ENCODE peak calls at places on chromosomes 5 and 9, in seven cellular contexts. Y is GM23338; X is right atrium auricular region; V is bronchial epithelial cell; C is uterus; N is BJ; P is CD4-positive, CD25-positive, alpha-beta regulatory T cell. K is an unnamed sample. For H3K36me3 and H3K27me3, the result is how much of the 10 kb centered on the place peaks cover.

GRCh38 chr5:29005386-29005785 is 1967.0 kb upstream of the CDH9 start:
- DNase-seq in Y (peak), X (no peak), V (no peak), C (no peak), N (no peak), P (no peak), K (no peak)

GRCh38 chr5:145500712-145501111 is 334.4 kb downstream of the PRELID2 start:
- DNase-seq in Y (no peak), X (no peak), V (no peak), C (no peak), N (no peak), P (no peak), K (no peak)

GRCh38 chr5:69042500-69042899 is 51.3 kb upstream of the SLC30A5 start:
- DNase-seq in Y (no peak), X (no peak), V (no peak), C (no peak), N (no peak), P (no peak), K (no peak)

GRCh38 chr5:80672140-80672736 is 17.5 kb upstream of the DHFR start:
- DNase-seq in Y (peak), X (peak), V (peak), C (peak), N (no peak), P (peak), K (peak)

GRCh38 chr5:81848368-81848767 is 97.5 kb upstream of the SSBP2 start:
- DNase-seq in Y (no peak), X (no peak), V (no peak), C (no peak), N (no peak), P (no peak), K (no peak)

GRCh38 chr5:164753434-164753833 is 1248.0 kb downstream of the MAT2B start:
- DNase-seq in Y (no peak), X (no peak), V (no peak), C (no peak), N (no peak), P (no peak), K (no peak)

GRCh38 chr5:179342577-179342976 is 2.7 kb downstream of the ADAMTS2 start:
- DNase-seq in Y (peak), X (no peak), V (no peak), C (peak), N (no peak), P (no peak), K (peak)

GRCh38 chr5:10724799-10725507 is 36.1 kb downstream of the DAP start:
- DNase-seq in Y (peak), X (peak), V (peak), C (peak), N (no peak), P (no peak), K (peak)

GRCh38 chr9:137428841-137429545 is 5.8 kb downstream of the NOXA1 start:
- DNase-seq in Y (no peak), X (no peak), V (no peak), C (no peak), N (no peak), P (no peak), K (peak)

GRCh38 chr9:16367605-16368424 is 502.7 kb downstream of the BNC2 start:
- DNase-seq in Y (no peak), X (peak), V (peak), C (no peak), N (peak), P (no peak), K (no peak)

GRCh38 chr5:73896117-73896516 is 270.1 kb downstream of the ARHGEF28 start:
- DNase-seq in Y (no peak), X (no peak), V (no peak), C (no peak), N (no peak), P (no peak), K (no peak)

GRCh38 chr5:314676-315487 is 6.6 kb upstream of the AHRR start:
- DNase-seq in Y (no peak), X (no peak), V (no peak), C (no peak), N (no peak), P (no peak), K (peak)

GRCh38 chr9:92770005-92770995 is 5.7 kb upstream of the BICD2 start:
- DNase-seq in Y (peak), X (no peak), V (peak), C (no peak), N (no peak), P (no peak), K (peak)

GRCh38 chr5:136810198-136810823 is 445.0 kb upstream of the TRPC7 start:
- DNase-seq in Y (no peak), X (no peak), V (peak), C (no peak), N (peak), P (no peak), K (no peak)

GRCh38 chr5:97854871-97855762 is 672.1 kb upstream of the RIOK2 start:
- DNase-seq in Y (peak), X (no peak), V (no peak), C (no peak), N (no peak), P (no peak), K (no peak)

GRCh38 chr5:37417347-37417746 is 38.2 kb downstream of the WDR70 start:
- DNase-seq in Y (no peak), X (no peak), V (no peak), C (no peak), N (no peak), P (no peak), K (no peak)

GRCh38 chr5:142327111-142327842 is 2.5 kb upstream of the SPRY4 start:
- DNase-seq in Y (peak), X (peak), V (peak), C (no peak), N (peak), P (no peak), K (no peak)

GRCh38 chr5:88677943-88678779 is 204.8 kb downstream of the MEF2C start:
- DNase-seq in Y (peak), X (no peak), V (no peak), C (no peak), N (no peak), P (no peak), K (peak)

GRCh38 chr5:15938961-15939360 is 240.6 kb downstream of the MARCHF11 start:
- DNase-seq in Y (no peak), X (no peak), V (peak), C (no peak), N (peak), P (no peak), K (no peak)

GRCh38 chr9:35687306-35687705 is 2.4 kb downstream of the TPM2 start:
- DNase-seq in Y (no peak), X (no peak), V (no peak), C (no peak), N (no peak), P (no peak), K (peak)

GRCh38 chr9:35686222-35687203 is 3.2 kb downstream of the TPM2 start:
- DNase-seq in Y (no peak), X (no peak), V (no peak), C (no peak), N (no peak), P (no peak), K (no peak)

GRCh38 chr9:35683323-35683722 is 6.4 kb downstream of the TPM2 start:
- DNase-seq in Y (no peak), X (no peak), V (no peak), C (no peak), N (no peak), P (no peak), K (no peak)

GRCh38 chr9:35684921-35685320 is 4.8 kb downstream of the TPM2 start:
- DNase-seq in Y (no peak), X (no peak), V (no peak), C (no peak), N (no peak), P (no peak), K (no peak)

DNA sequence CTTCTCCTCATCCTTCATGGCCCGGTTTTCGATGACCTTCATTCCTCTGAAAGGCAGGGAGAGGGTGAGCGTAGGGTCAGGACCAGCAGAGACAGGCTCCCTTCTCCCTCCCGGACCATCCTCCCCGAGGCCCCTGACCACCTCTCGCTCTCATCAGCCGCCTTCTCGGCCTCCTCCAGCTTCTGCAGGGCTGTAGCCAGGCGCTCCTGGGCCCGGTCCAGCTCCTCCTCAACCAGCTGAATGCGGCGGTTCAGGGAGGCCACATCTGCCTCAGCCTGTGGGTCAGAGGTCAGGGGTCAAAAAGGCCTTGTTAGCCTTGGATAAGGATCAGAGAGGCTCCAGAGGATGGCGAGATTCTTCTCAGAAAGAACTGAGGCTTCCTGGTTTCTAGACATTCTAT is 4.2 kb downstream of the TPM2 start:
- DNase-seq in Y (no peak), X (no peak), V (no peak), C (no peak), N (no peak), P (no peak), K (no peak)
- H3K36me3 ChIP-seq in Y (under half), X (under half), V (under half), C (under half), N (half or more), P (under half), K (under half)

GRCh38 chr9:133730994-133731715 is 7.0 kb downstream of the SARDH start:
- DNase-seq in Y (no peak), X (no peak), V (no peak), C (no peak), N (no peak), P (no peak), K (peak)

GRCh38 chr9:133728856-133729645 is 9.1 kb downstream of the SARDH start:
- DNase-seq in Y (no peak), X (no peak), V (no peak), C (no peak), N (no peak), P (no peak), K (no peak)

GRCh38 chr9:133727876-133728441 is 10.2 kb downstream of the SARDH start:
- DNase-seq in Y (no peak), X (no peak), V (no peak), C (peak), N (no peak), P (no peak), K (peak)

GRCh38 chr9:133731876-133732321 is 6.3 kb downstream of the SARDH start:
- DNase-seq in Y (peak), X (no peak), V (no peak), C (no peak), N (no peak), P (no peak), K (peak)

DNA sequence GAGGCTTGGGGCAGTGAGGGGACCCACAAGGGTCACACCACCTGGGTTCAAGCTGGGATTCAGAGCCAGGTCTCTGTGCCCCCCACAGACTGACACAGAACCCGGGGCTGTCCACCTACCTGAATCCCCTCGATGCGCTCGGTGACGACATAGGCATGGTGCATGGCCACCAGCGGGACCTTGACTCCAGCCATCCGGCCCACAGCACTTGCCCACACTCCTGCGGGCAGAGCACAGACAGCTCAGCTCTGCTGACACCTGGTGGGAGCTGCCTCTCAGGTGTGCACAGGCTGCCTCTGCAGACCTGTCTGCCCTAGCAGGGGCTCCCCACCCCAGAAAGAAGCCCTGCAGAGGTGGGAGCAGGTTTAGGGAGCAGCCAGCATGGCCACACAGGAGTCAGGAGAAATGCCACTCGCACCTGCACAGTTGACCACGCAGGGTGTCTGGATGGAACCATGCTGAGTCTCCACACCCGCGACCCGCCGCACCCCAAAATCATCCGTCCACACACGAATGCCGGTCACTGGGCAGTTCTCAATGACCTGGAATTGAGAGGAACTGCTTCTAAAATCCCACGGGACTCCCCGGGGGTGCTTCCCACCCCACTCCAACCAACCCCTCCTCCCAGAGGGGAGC is 8.4 kb downstream of the SARDH start:
- DNase-seq in Y (no peak), X (no peak), V (no peak), C (no peak), N (no peak), P (no peak), K (peak)
- H3K27me3 ChIP-seq in Y (under half), X (under half), V (under half), C (under half), N (under half), P (under half), K (under half)

GRCh38 chr9:36451949-36452348 is 51.9 kb upstream of the RNF38 start:
- DNase-seq in Y (no peak), X (no peak), V (no peak), C (no peak), N (no peak), P (no peak), K (no peak)

GRCh38 chr9:36456480-36457115 is 56.5 kb upstream of the RNF38 start:
- DNase-seq in Y (no peak), X (no peak), V (peak), C (no peak), N (no peak), P (no peak), K (no peak)

GRCh38 chr9:36462245-36462644 is 62.2 kb upstream of the RNF38 start:
- DNase-seq in Y (no peak), X (no peak), V (no peak), C (no peak), N (no peak), P (no peak), K (no peak)

GRCh38 chr9:36461341-36461740 is 61.3 kb upstream of the RNF38 start:
- DNase-seq in Y (no peak), X (no peak), V (no peak), C (no peak), N (peak), P (no peak), K (no peak)

GRCh38 chr9:36457836-36458429 is 57.9 kb upstream of the RNF38 start:
- DNase-seq in Y (no peak), X (no peak), V (no peak), C (no peak), N (no peak), P (no peak), K (no peak)
- H3K4me3 ChIP-seq in Y (no peak), X (no peak), V (no peak), C (no peak), N (no peak), P (peak), K (no peak)

DNA sequence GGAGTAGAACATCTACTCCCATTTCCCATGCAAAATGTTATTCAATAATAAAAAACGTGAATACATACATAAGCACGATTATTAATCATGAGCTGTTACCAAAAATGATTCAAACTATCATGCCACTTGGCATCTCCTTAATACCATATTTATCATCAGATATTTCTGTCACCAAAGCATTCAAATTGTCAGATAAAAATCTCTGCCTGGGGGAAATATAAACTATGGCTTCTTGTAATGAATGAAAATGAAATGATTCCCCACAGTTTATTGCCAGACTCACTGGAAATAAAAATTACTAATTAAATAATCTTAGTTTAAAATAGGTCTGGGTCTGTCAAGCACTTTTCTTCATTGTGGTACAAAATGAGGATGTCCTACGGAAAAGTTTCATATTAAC is 265.4 kb downstream of the EDIL3 start:
- DNase-seq in Y (no peak), X (no peak), V (no peak), C (no peak), N (no peak), P (no peak), K (no peak)
- H3K36me3 ChIP-seq in Y (under half), X (under half), V (under half), C (under half), N (under half), P (under half), K (under half)

DNA sequence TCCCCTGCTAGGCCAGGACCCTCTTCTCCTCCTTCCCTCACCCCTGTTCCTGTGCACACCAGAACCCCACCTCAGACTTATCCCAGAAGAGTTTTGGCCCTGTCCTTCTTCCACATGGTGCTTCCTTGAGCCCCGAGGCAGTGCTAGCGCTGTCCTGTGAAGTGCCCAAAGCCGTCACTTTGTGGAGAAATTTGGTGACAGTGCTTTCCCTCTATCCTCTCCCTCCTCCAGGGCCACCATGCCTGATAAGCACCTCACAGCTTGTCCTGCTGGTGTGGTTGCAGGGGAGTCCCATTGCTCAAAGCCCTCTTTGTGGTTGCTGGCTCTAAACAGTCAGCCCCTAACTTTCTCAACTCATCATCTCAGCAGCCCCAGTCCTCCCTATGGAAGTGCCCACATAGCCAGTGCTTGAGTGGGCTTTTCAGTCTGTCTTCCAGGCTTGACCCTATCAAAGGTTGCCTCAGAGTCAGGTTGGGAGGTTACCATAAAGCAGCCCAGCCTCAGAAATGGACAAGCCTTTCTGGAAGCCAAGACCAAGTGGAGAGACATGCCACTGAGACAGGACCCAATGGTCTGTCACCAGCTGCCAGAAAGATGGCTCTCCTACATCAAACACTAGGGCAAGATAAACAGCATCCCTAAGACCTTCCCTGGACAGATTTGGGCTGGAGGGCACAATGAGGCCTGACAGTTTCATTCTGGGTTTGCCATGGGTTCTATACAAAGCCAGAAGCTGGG is 18.0 kb downstream of the IGIP start:
- DNase-seq in Y (no peak), X (no peak), V (no peak), C (no peak), N (no peak), P (no peak), K (no peak)
- H3K27me3 ChIP-seq in Y (under half), X (under half), V (under half), C (under half), N (under half), P (under half), K (under half)

GRCh38 chr9:99368341-99369326 is 146.6 kb downstream of the SEC61B start:
- DNase-seq in Y (peak), X (peak), V (peak), C (peak), N (peak), P (no peak), K (peak)

GRCh38 chr9:99366601-99367000 is 144.5 kb downstream of the SEC61B start:
- DNase-seq in Y (no peak), X (no peak), V (no peak), C (no peak), N (no peak), P (no peak), K (no peak)

GRCh38 chr9:99366183-99366582 is 144.1 kb downstream of the SEC61B start:
- DNase-seq in Y (no peak), X (no peak), V (no peak), C (no peak), N (no peak), P (no peak), K (no peak)

GRCh38 chr9:99371376-99371775 is 149.3 kb downstream of the SEC61B start:
- DNase-seq in Y (no peak), X (no peak), V (no peak), C (no peak), N (no peak), P (no peak), K (no peak)

GRCh38 chr9:99369327-99369722 is 147.2 kb downstream of the SEC61B start:
- DNase-seq in Y (no peak), X (no peak), V (no peak), C (no peak), N (no peak), P (no peak), K (no peak)
- H3K4me3 ChIP-seq in Y (no peak), X (no peak), V (no peak), C (no peak), N (no peak), P (no peak), K (no peak)